ENCODE peak calls at places on chromosomes 6 and 20, in six cellular contexts. R is NCI-H69; Z is mesendoderm; Y is NCI-H345; B is stimulated activated CD4-positive, alpha-beta T cell treated with anti-CD3 and anti-CD28 coated beads, Interleukin-1b, Interleukin-23, amount 100 ng/mL, for 24 hours; S is mesenteric fat pad. T is an unnamed sample.

GRCh38 chr20:41004561-41005360 is 23.9 kb upstream of the TOP1 start:
- DNase-seq in R (peak; percentile 48), S (no peak), B (no peak), Z (no peak), Y (no peak), T (peak; percentile 77)

GRCh38 chr20:22453244-22454080 is 130.9 kb downstream of the FOXA2 start:
- DNase-seq in R (peak; percentile 88), Y (peak; percentile 72), Z (peak; percentile 50), B (no peak), S (no peak), T (peak; percentile 16)

GRCh38 chr6:4781967-4782537 is 5.8 kb downstream of the CDYL start:
- DNase-seq in R (no peak), Y (no peak), S (no peak), B (no peak), Z (no peak), T (no peak)

GRCh38 chr6:3165631-3166534 is 8.5 kb upstream of the TUBB2A start:
- DNase-seq in Y (no peak), B (no peak), S (no peak), R (no peak), Z (peak; percentile 98), T (no peak)

GRCh38 chr6:33778475-33779121 is 10.3 kb downstream of the LEMD2 start:
- DNase-seq in R (no peak), S (no peak), Z (peak; percentile 53), Y (no peak), B (no peak), T (no peak)

GRCh38 chr20:50323209-50323608 is 132.6 kb downstream of the CEBPB start:
- DNase-seq in Y (no peak), S (peak; percentile 33), B (no peak), R (no peak), Z (no peak), T (no peak)

GRCh38 chr20:8723296-8723695 is 345.6 kb upstream of the PLCB4 start:
- DNase-seq in R (no peak), B (no peak), Y (no peak), Z (no peak), S (no peak), T (no peak)

GRCh38 chr6:67888886-67889681 is 746.0 kb upstream of the ADGRB3 start:
- DNase-seq in B (no peak), Z (no peak), S (no peak), Y (no peak), R (no peak), T (no peak)

GRCh38 chr6:136410201-136411027 is 120.8 kb upstream of the BCLAF1 start:
- DNase-seq in S (no peak), B (no peak), Z (no peak), Y (no peak), R (no peak), T (no peak)

GRCh38 chr6:21587925-21588811 is 5.4 kb upstream of the SOX4 start:
- DNase-seq in S (no peak), Y (peak; percentile 92), Z (peak; percentile 70), R (peak; percentile 98), B (no peak), T (peak; percentile 91)

GRCh38 chr6:47698342-47698787 is at the start of gene ADGRF4:
- DNase-seq in Y (no peak), B (no peak), Z (no peak), S (no peak), R (peak; percentile 54), T (no peak)

GRCh38 chr6:11224252-11224965 is 8.1 kb downstream of the NEDD9 start:
- DNase-seq in B (no peak), Y (no peak), S (no peak), R (no peak), Z (no peak), T (no peak)

GRCh38 chr6:95280690-95281273 is 296.6 kb upstream of the MANEA start:
- DNase-seq in R (peak; percentile 85), S (no peak), Y (peak; percentile 29), Z (peak; percentile 46), B (no peak), T (peak; percentile 62)

GRCh38 chr6:131381052-131381451 is 192.0 kb upstream of the ARG1 start:
- DNase-seq in B (no peak), S (no peak), Z (no peak), Y (no peak), R (peak; percentile 88), T (peak; percentile 22)

GRCh38 chr6:111503660-111504059 is 20.6 kb upstream of the REV3L start:
- DNase-seq in R (peak; percentile 73), Z (no peak), S (no peak), B (no peak), Y (peak; percentile 13), T (peak; percentile 87)

GRCh38 chr20:35111141-35111888 is 18.7 kb upstream of the TRPC4AP start:
- DNase-seq in B (no peak), Z (no peak), Y (no peak), R (no peak), S (no peak), T (no peak)

GRCh38 chr20:33933469-33933909 is 60.2 kb upstream of the RALY start:
- DNase-seq in Z (peak; percentile 90), B (peak; percentile 7), R (peak; percentile 73), S (no peak), Y (peak; percentile 77), T (no peak)

GRCh38 chr6:166032366-166033171 is 135.1 kb downstream of the TBXT start:
- DNase-seq in Y (no peak), Z (peak; percentile 85), R (no peak), S (no peak), B (no peak), T (no peak)

GRCh38 chr6:139367810-139368321 is 6.6 kb downstream of the CITED2 start:
- DNase-seq in B (no peak), Y (no peak), R (peak; percentile 31), Z (peak; percentile 98), S (no peak), T (no peak)

GRCh38 chr20:3101737-3102574 is 17.4 kb upstream of the AVP start:
- DNase-seq in S (no peak), B (no peak), R (peak; percentile 80), Z (no peak), Y (no peak), T (no peak)

GRCh38 chr6:46652603-46653438 is at the start of the genes CYP39A1 and SLC25A27:
- DNase-seq in Z (peak; percentile 96), B (peak; percentile 57), Y (peak; percentile 96), S (peak; percentile 94), R (peak; percentile 93), T (peak; percentile 85)

GRCh38 chr6:130377371-130377770 is 11.6 kb downstream of the TMEM200A start:
- DNase-seq in Y (no peak), Z (no peak), S (no peak), R (no peak), B (no peak), T (no peak)

GRCh38 chr20:17644451-17644850 is 37.6 kb downstream of the RRBP1 start:
- DNase-seq in S (no peak), B (no peak), Z (no peak), Y (no peak), R (no peak), T (no peak)

GRCh38 chr20:1294497-1294896 is 28.4 kb downstream of the SNPH start:
- DNase-seq in S (peak; percentile 83), R (no peak), B (no peak), Y (no peak), Z (no peak), T (no peak)

GRCh38 chr20:15654208-15654649 is 919.0 kb downstream of the KIF16B start:
- DNase-seq in Z (peak; percentile 92), B (no peak), R (peak; percentile 81), S (no peak), Y (peak; percentile 46), T (peak; percentile 68)

GRCh38 chr20:3669710-3670367 is 6.6 kb upstream of the GFRA4 start:
- DNase-seq in R (no peak), B (no peak), Y (no peak), Z (no peak), S (no peak), T (no peak)

GRCh38 chr20:45032781-45033180 is 66.5 kb downstream of the STK4 start:
- DNase-seq in S (no peak), Z (no peak), B (no peak), Y (no peak), R (no peak), T (no peak)

GRCh38 chr20:63329331-63330083 is 31.6 kb downstream of the CHRNA4 start:
- DNase-seq in Z (no peak), S (no peak), R (no peak), B (no peak), Y (no peak), T (no peak)

GRCh38 chr20:2217857-2218529 is 77.8 kb upstream of the TGM3 start:
- DNase-seq in Z (no peak), S (no peak), Y (no peak), R (no peak), B (no peak), T (no peak)

GRCh38 chr6:42968126-42968701 is 7.7 kb downstream of the GNMT start:
- DNase-seq in B (no peak), S (no peak), Y (no peak), Z (no peak), R (no peak), T (no peak)